ENCODE peak calls at places on chromosome 13, in five cellular contexts. Z is GM12878, P is H1, M is HepG2, H is HCT116. C is an unnamed sample.

GRCh38 chr13:62300021-62300420 is 884.4 kb upstream of the PCDH20 start:
- DNase-seq in Z (no peak), P (no peak), M (no peak), H (no peak), C (no peak)

GRCh38 chr13:32629866-32630265 is 43.6 kb downstream of the PDS5B start:
- DNase-seq in Z (no peak), P (no peak), M (no peak), H (no peak), C (no peak)

GRCh38 chr13:30998548-30999140 is 66.2 kb downstream of the TEX26 start:
- DNase-seq in Z (no peak), P (no peak), M (no peak), H (no peak), C (no peak)

GRCh38 chr13:24619302-24619701 is 60.9 kb upstream of the ATP12A start:
- DNase-seq in Z (no peak), P (no peak), M (no peak), H (no peak), C (no peak)

GRCh38 chr13:30033681-30034447 is 183.4 kb upstream of the UBL3 start:
- DNase-seq in Z (no peak), P (no peak), M (no peak), H (no peak), C (no peak)

GRCh38 chr13:92838786-92839185 is 387.8 kb upstream of the GPC6 start:
- DNase-seq in Z (no peak), P (no peak), M (peak; percentile 4), H (no peak), C (no peak)

GRCh38 chr13:101835920-101836319 is 383.4 kb downstream of the ITGBL1 start:
- DNase-seq in Z (no peak), P (no peak), M (no peak), H (no peak), C (no peak)

GRCh38 chr13:80131204-80131603 is 209.7 kb downstream of the SPRY2 start:
- DNase-seq in Z (no peak), P (no peak), M (no peak), H (no peak), C (peak; percentile 71)

GRCh38 chr13:111198979-111199378 is 83.9 kb downstream of the ARHGEF7 start:
- DNase-seq in Z (no peak), P (no peak), M (no peak), H (no peak), C (no peak)

GRCh38 chr13:45518525-45519235 is 53.9 kb downstream of the COG3 start:
- DNase-seq in Z (no peak), P (no peak), M (no peak), H (no peak), C (no peak)

GRCh38 chr13:49220035-49220855 is at the start of gene MLNR:
- DNase-seq in Z (no peak), P (no peak), M (peak; percentile 39), H (no peak), C (peak; percentile 76)

GRCh38 chr13:22800726-22801401 is 379.9 kb upstream of the SGCG start:
- DNase-seq in Z (peak; percentile 12), P (no peak), M (no peak), H (no peak), C (no peak)

GRCh38 chr13:22114630-22115311 is 443.9 kb downstream of the FGF9 start:
- DNase-seq in Z (peak; percentile 99), P (no peak), M (no peak), H (no peak), C (no peak)

GRCh38 chr13:92989301-92989700 is 237.3 kb upstream of the GPC6 start:
- DNase-seq in Z (no peak), P (no peak), M (no peak), H (no peak), C (peak; percentile 65)

GRCh38 chr13:65787087-65787486 is 1443.0 kb downstream of the PCDH9 start:
- DNase-seq in Z (no peak), P (no peak), M (no peak), H (no peak), C (no peak)

GRCh38 chr13:60396008-60396782 is 825 bp upstream of the TDRD3 start:
- DNase-seq in Z (peak; percentile 82), P (peak; percentile 73), M (peak; percentile 83), H (peak; percentile 86), C (peak; percentile 87)

GRCh38 chr13:90272356-90272755 is 1075.1 kb upstream of the MIR17HG start:
- DNase-seq in Z (no peak), P (no peak), M (no peak), H (no peak), C (no peak)

GRCh38 chr13:37889102-37889501 is 19.5 kb upstream of the TRPC4 start:
- DNase-seq in Z (no peak), P (no peak), M (no peak), H (no peak), C (no peak)

GRCh38 chr13:114112826-114113322 is 19.5 kb downstream of the RASA3 start:
- DNase-seq in Z (no peak), P (no peak), M (no peak), H (no peak), C (no peak)

GRCh38 chr13:32645854-32646253 is 59.6 kb downstream of the PDS5B start:
- DNase-seq in Z (peak; percentile 62), P (no peak), M (no peak), H (no peak), C (no peak)

GRCh38 chr13:49627831-49628652 is at the start of gene ARL11:
- DNase-seq in Z (peak; percentile 39), P (peak; percentile 73), M (no peak), H (no peak), C (peak; percentile 85)

GRCh38 chr13:39023761-39024160 is 14.1 kb downstream of the PROSER1 start:
- DNase-seq in Z (no peak), P (no peak), M (no peak), H (no peak), C (peak; percentile 73)

GRCh38 chr13:111552891-111553637 is 232.6 kb downstream of the TEX29 start:
- DNase-seq in Z (no peak), P (no peak), M (no peak), H (no peak), C (no peak)

GRCh38 chr13:72839831-72840426 is 58.0 kb downstream of the PIBF1 start:
- DNase-seq in Z (peak; percentile 3), P (no peak), M (peak; percentile 56), H (peak; percentile 47), C (peak; percentile 70)

GRCh38 chr13:48580185-48580803 is 47.4 kb upstream of the RCBTB2 start:
- DNase-seq in Z (no peak), P (no peak), M (peak; percentile 52), H (peak; percentile 45), C (peak; percentile 69)

GRCh38 chr13:66347718-66348117 is 882.4 kb downstream of the PCDH9 start:
- DNase-seq in Z (no peak), P (no peak), M (no peak), H (no peak), C (no peak)

GRCh38 chr13:51614350-51614786 is 30.1 kb downstream of the WDFY2 start:
- DNase-seq in Z (peak; percentile 56), P (no peak), M (no peak), H (no peak), C (no peak)

GRCh38 chr13:71320452-71320851 is 546.6 kb downstream of the DACH1 start:
- DNase-seq in Z (no peak), P (no peak), M (peak; percentile 24), H (no peak), C (peak; percentile 63)

GRCh38 chr13:81058211-81058915 is 717.4 kb upstream of the SPRY2 start:
- DNase-seq in Z (no peak), P (no peak), M (no peak), H (no peak), C (no peak)

GRCh38 chr13:75514080-75515040 is 23.3 kb downstream of the COMMD6 start:
- DNase-seq in Z (no peak), P (no peak), M (no peak), H (no peak), C (no peak)

DNA sequence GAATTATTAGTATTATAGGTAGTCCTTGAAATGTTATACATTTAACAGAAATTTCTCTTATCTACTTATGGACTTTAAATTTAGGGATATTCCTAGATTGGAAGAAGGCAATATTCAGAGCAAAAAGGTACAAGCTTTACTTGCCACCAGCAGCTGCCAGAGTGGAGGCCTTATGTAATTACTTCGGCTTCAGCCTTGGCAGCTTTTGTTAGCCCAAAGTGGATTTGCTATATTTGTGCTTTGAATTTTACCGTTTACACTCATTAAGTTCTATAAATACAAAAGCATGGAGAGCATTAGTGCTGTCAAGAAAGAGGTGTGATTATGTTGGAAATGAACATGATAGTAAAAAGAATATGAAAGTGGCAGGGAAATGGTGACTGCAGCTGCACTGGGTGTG is 319.9 kb downstream of the ATP8A2 start:
- DNase-seq in Z (no peak), P (no peak), M (no peak), H (no peak), C (no peak)
- TF ChIP-seq JUND in Z (no peak), P (no peak), M (no peak), H (no peak), C (no peak)

GRCh38 chr13:20129076-20129475 is 31.8 kb downstream of the GJA3 start:
- DNase-seq in Z (no peak), P (no peak), M (no peak), H (no peak), C (no peak)

GRCh38 chr13:20127263-20127562 is 33.6 kb downstream of the GJA3 start:
- DNase-seq in Z (no peak), P (no peak), M (peak; percentile 9), H (no peak), C (no peak)

GRCh38 chr13:20126460-20127262 is 34.2 kb downstream of the GJA3 start:
- DNase-seq in Z (no peak), P (no peak), M (no peak), H (no peak), C (no peak)

GRCh38 chr13:20128459-20128927 is 32.4 kb downstream of the GJA3 start:
- DNase-seq in Z (no peak), P (no peak), M (peak; percentile 15), H (no peak), C (peak; percentile 49)

DNA sequence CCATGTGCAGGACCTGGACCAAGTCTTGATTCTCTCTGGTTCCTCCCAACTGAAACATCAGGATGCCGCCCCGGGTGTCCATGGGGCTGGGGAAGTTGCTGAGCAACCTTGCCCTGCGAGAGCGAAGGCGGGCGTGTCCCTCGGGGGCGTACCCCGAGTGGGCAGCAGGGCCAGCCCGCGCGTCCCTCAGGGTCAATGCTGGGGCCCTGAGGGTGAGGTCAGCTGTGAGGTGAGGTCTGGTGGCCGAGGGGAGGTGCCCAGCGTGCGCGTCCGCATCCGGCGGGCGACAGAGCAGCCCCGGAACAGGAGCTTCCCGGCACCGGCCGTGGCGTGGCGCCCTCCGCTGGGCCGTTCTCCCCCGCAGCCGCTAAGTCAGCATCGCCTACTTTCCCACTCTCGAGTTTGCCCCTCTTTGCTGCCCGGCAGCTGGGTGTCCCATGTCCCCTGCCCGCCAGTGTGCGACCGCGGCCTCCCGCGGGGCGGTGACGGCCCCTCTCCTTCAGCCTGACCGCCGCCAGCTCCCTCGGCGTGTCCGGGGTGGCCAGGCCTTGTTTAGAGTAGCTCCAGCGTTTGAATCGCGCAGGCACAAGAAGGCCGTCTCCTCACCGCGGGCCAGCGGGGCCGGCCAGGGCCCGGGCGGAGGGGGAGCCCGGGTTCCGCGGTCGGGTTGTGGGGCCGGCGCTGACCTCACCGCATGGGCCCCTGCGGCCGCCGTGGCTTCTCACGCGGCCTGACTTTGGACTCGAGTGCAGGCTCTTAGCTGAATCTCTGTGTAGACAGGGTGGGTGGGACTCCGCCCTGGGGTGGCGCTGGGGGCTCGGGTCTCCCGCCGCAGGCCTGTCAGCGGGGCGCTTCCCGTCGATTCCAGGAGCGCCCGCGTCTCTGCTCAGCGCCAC is 33.0 kb downstream of the GJA3 start:
- DNase-seq in Z (no peak), P (no peak), M (peak; percentile 53), H (no peak), C (peak; percentile 60)
- TF ChIP-seq JUND in Z (no peak), P (no peak), M (no peak), H (no peak), C (no peak)

GRCh38 chr13:103282571-103283450 is 216.6 kb upstream of the SLC10A2 start:
- DNase-seq in Z (no peak), P (no peak), M (no peak), H (no peak), C (no peak)
- TF ChIP-seq JUND in Z (no peak), P (no peak), M (no peak), H (no peak), C (no peak)

GRCh38 chr13:44237276-44237767 is 136.3 kb upstream of the SERP2 start:
- DNase-seq in Z (peak; percentile 19), P (no peak), M (no peak), H (no peak), C (no peak)
- TF ChIP-seq JUND in Z (no peak), P (no peak), M (no peak), H (no peak), C (no peak)

C was measured in T47D.